ENCODE peak calls at places on chromosomes 6 and 20, in five cellular contexts. One of them, this sample, is unnamed.

GRCh38 chr6:105213272-105213671 is 33.5 kb upstream of the POPDC3 start:
- DNase-seq in CD4-positive, alpha-beta T cell: no peak
- DNase-seq in H54: no peak
- DNase-seq in neuronal stem cell: no peak
- DNase-seq in cardiac fibroblast: no peak
- DNase-seq in this sample: no peak

GRCh38 chr6:27532820-27533538 is 60.1 kb upstream of the ZNF184 start:
- DNase-seq in CD4-positive, alpha-beta T cell: no peak
- DNase-seq in H54: no peak
- DNase-seq in neuronal stem cell: no peak
- DNase-seq in cardiac fibroblast: peak; percentile 64
- DNase-seq in this sample: no peak

GRCh38 chr6:90537723-90538407 is 49.0 kb downstream of the MAP3K7 start:
- DNase-seq in CD4-positive, alpha-beta T cell: no peak
- DNase-seq in H54: no peak
- DNase-seq in neuronal stem cell: no peak
- DNase-seq in cardiac fibroblast: peak; percentile 66
- DNase-seq in this sample: no peak

GRCh38 chr6:62086047-62086446 is 200.0 kb downstream of the KHDRBS2 start:
- DNase-seq in CD4-positive, alpha-beta T cell: no peak
- DNase-seq in H54: no peak
- DNase-seq in neuronal stem cell: no peak
- DNase-seq in cardiac fibroblast: no peak
- DNase-seq in this sample: no peak

GRCh38 chr6:116561377-116562018 is 7.9 kb downstream of the CALHM4 start:
- DNase-seq in CD4-positive, alpha-beta T cell: peak; percentile 55
- DNase-seq in H54: no peak
- DNase-seq in neuronal stem cell: peak; percentile 69
- DNase-seq in cardiac fibroblast: peak; percentile 87
- DNase-seq in this sample: peak; percentile 66

GRCh38 chr6:149840345-149841075 is 23.6 kb downstream of the LRP11 start:
- DNase-seq in CD4-positive, alpha-beta T cell: peak; percentile 23
- DNase-seq in H54: no peak
- DNase-seq in neuronal stem cell: no peak
- DNase-seq in cardiac fibroblast: peak; percentile 74
- DNase-seq in this sample: no peak

GRCh38 chr6:16286151-16286522 is 47.8 kb downstream of the GMPR start:
- DNase-seq in CD4-positive, alpha-beta T cell: peak; percentile 6
- DNase-seq in H54: peak; percentile 60
- DNase-seq in neuronal stem cell: peak; percentile 49
- DNase-seq in cardiac fibroblast: peak; percentile 47
- DNase-seq in this sample: peak; percentile 82

GRCh38 chr20:29497261-29497671 is 1760.2 kb upstream of the DEFB115 start:
- DNase-seq in CD4-positive, alpha-beta T cell: no peak
- DNase-seq in H54: no peak
- DNase-seq in neuronal stem cell: no peak
- DNase-seq in cardiac fibroblast: peak; percentile 76
- DNase-seq in this sample: no peak

GRCh38 chr6:100099189-100100074 is 105.4 kb upstream of the MCHR2 start:
- DNase-seq in CD4-positive, alpha-beta T cell: no peak
- DNase-seq in H54: no peak
- DNase-seq in neuronal stem cell: no peak
- DNase-seq in cardiac fibroblast: peak; percentile 58
- DNase-seq in this sample: no peak

GRCh38 chr20:45905505-45906079 is 6.4 kb downstream of the PLTP start:
- DNase-seq in CD4-positive, alpha-beta T cell: no peak
- DNase-seq in H54: peak; percentile 77
- DNase-seq in neuronal stem cell: no peak
- DNase-seq in cardiac fibroblast: peak; percentile 89
- DNase-seq in this sample: no peak